ENCODE peak calls at places on chromosome 1, in ten cellular contexts. One of them, this sample, is unnamed.

GRCh38 chr1:175482072-175482451 is 261.3 kb downstream of the TNR start:
- DNase-seq in IMR-90: no peak
- DNase-seq in progenitor cell of endocrine pancreas: no peak
- DNase-seq in GM03348: no peak
- DNase-seq in stimulated activated CD4-positive, alpha-beta T cell treated with anti-CD3 and anti-CD28 coated beads, Interleukin-2, amount 100 ng/mL, for 48 hours: no peak
- DNase-seq in WTC11: no peak
- DNase-seq in astrocyte of the cerebellum: no peak
- DNase-seq in neural crest cell: no peak
- DNase-seq in H7: no peak
- DNase-seq in ascending aorta: no peak
- DNase-seq in this sample: no peak

GRCh38 chr1:116574581-116575291 is 3.9 kb upstream of the CD58 start:
- DNase-seq in ascending aorta: no peak
- DNase-seq in GM03348: peak
- DNase-seq in H7: peak
- DNase-seq in neural crest cell: peak
- DNase-seq in stimulated activated CD4-positive, alpha-beta T cell treated with anti-CD3 and anti-CD28 coated beads, Interleukin-2, amount 100 ng/mL, for 48 hours: peak
- DNase-seq in astrocyte of the cerebellum: peak
- DNase-seq in WTC11: peak
- DNase-seq in progenitor cell of endocrine pancreas: peak
- DNase-seq in IMR-90: peak
- DNase-seq in this sample: no peak

GRCh38 chr1:224357626-224358124 is 996 bp downstream of the CNIH4 start:
- DNase-seq in ascending aorta: no peak
- DNase-seq in astrocyte of the cerebellum: no peak
- DNase-seq in neural crest cell: no peak
- DNase-seq in progenitor cell of endocrine pancreas: no peak
- DNase-seq in stimulated activated CD4-positive, alpha-beta T cell treated with anti-CD3 and anti-CD28 coated beads, Interleukin-2, amount 100 ng/mL, for 48 hours: no peak
- DNase-seq in GM03348: peak
- DNase-seq in H7: peak
- DNase-seq in IMR-90: peak
- DNase-seq in WTC11: no peak
- DNase-seq in this sample: no peak

GRCh38 chr1:7345516-7345915 is 425.6 kb upstream of the VAMP3 start:
- DNase-seq in stimulated activated CD4-positive, alpha-beta T cell treated with anti-CD3 and anti-CD28 coated beads, Interleukin-2, amount 100 ng/mL, for 48 hours: no peak
- DNase-seq in astrocyte of the cerebellum: no peak
- DNase-seq in H7: no peak
- DNase-seq in WTC11: no peak
- DNase-seq in neural crest cell: no peak
- DNase-seq in GM03348: no peak
- DNase-seq in IMR-90: no peak
- DNase-seq in progenitor cell of endocrine pancreas: no peak
- DNase-seq in ascending aorta: no peak
- DNase-seq in this sample: no peak

GRCh38 chr1:220880726-220881506 is 1.7 kb downstream of the HLX start:
- DNase-seq in H7: peak
- DNase-seq in GM03348: peak
- DNase-seq in WTC11: no peak
- DNase-seq in progenitor cell of endocrine pancreas: no peak
- DNase-seq in stimulated activated CD4-positive, alpha-beta T cell treated with anti-CD3 and anti-CD28 coated beads, Interleukin-2, amount 100 ng/mL, for 48 hours: no peak
- DNase-seq in ascending aorta: no peak
- DNase-seq in IMR-90: peak
- DNase-seq in neural crest cell: no peak
- DNase-seq in astrocyte of the cerebellum: peak
- DNase-seq in this sample: no peak

GRCh38 chr1:11690132-11690668 is 1.3 kb upstream of the DRAXIN start:
- DNase-seq in ascending aorta: no peak
- DNase-seq in astrocyte of the cerebellum: no peak
- DNase-seq in progenitor cell of endocrine pancreas: no peak
- DNase-seq in neural crest cell: no peak
- DNase-seq in H7: no peak
- DNase-seq in GM03348: no peak
- DNase-seq in stimulated activated CD4-positive, alpha-beta T cell treated with anti-CD3 and anti-CD28 coated beads, Interleukin-2, amount 100 ng/mL, for 48 hours: no peak
- DNase-seq in WTC11: no peak
- DNase-seq in IMR-90: no peak
- DNase-seq in this sample: no peak

GRCh38 chr1:197955486-197956394 is 38.6 kb downstream of the LHX9 start:
- DNase-seq in progenitor cell of endocrine pancreas: no peak
- DNase-seq in astrocyte of the cerebellum: peak
- DNase-seq in GM03348: peak
- DNase-seq in WTC11: no peak
- DNase-seq in stimulated activated CD4-positive, alpha-beta T cell treated with anti-CD3 and anti-CD28 coated beads, Interleukin-2, amount 100 ng/mL, for 48 hours: no peak
- DNase-seq in H7: no peak
- DNase-seq in IMR-90: peak
- DNase-seq in ascending aorta: no peak
- DNase-seq in neural crest cell: no peak
- DNase-seq in this sample: no peak

GRCh38 chr1:209101106-209101505 is 482.4 kb upstream of the CAMK1G start:
- DNase-seq in progenitor cell of endocrine pancreas: no peak
- DNase-seq in ascending aorta: no peak
- DNase-seq in WTC11: no peak
- DNase-seq in stimulated activated CD4-positive, alpha-beta T cell treated with anti-CD3 and anti-CD28 coated beads, Interleukin-2, amount 100 ng/mL, for 48 hours: no peak
- DNase-seq in GM03348: no peak
- DNase-seq in astrocyte of the cerebellum: no peak
- DNase-seq in IMR-90: no peak
- DNase-seq in neural crest cell: no peak
- DNase-seq in H7: no peak
- DNase-seq in this sample: no peak

GRCh38 chr1:20496241-20496661 is 10.2 kb upstream of the CAMK2N1 start:
- DNase-seq in astrocyte of the cerebellum: peak
- DNase-seq in stimulated activated CD4-positive, alpha-beta T cell treated with anti-CD3 and anti-CD28 coated beads, Interleukin-2, amount 100 ng/mL, for 48 hours: no peak
- DNase-seq in H7: no peak
- DNase-seq in neural crest cell: no peak
- DNase-seq in progenitor cell of endocrine pancreas: no peak
- DNase-seq in WTC11: no peak
- DNase-seq in IMR-90: peak
- DNase-seq in ascending aorta: no peak
- DNase-seq in GM03348: no peak
- DNase-seq in this sample: no peak

GRCh38 chr1:109109906-109110305 is 4.0 kb upstream of the ELAPOR1 start:
- DNase-seq in WTC11: no peak
- DNase-seq in ascending aorta: no peak
- DNase-seq in GM03348: no peak
- DNase-seq in progenitor cell of endocrine pancreas: no peak
- DNase-seq in stimulated activated CD4-positive, alpha-beta T cell treated with anti-CD3 and anti-CD28 coated beads, Interleukin-2, amount 100 ng/mL, for 48 hours: no peak
- DNase-seq in astrocyte of the cerebellum: no peak
- DNase-seq in IMR-90: no peak
- DNase-seq in H7: no peak
- DNase-seq in neural crest cell: no peak
- DNase-seq in this sample: no peak

GRCh38 chr1:186819140-186819539 is 9.6 kb upstream of the PLA2G4A start:
- DNase-seq in IMR-90: peak
- DNase-seq in H7: no peak
- DNase-seq in GM03348: peak
- DNase-seq in stimulated activated CD4-positive, alpha-beta T cell treated with anti-CD3 and anti-CD28 coated beads, Interleukin-2, amount 100 ng/mL, for 48 hours: no peak
- DNase-seq in progenitor cell of endocrine pancreas: no peak
- DNase-seq in ascending aorta: no peak
- DNase-seq in astrocyte of the cerebellum: peak
- DNase-seq in WTC11: no peak
- DNase-seq in neural crest cell: no peak
- DNase-seq in this sample: no peak

GRCh38 chr1:6456800-6457466 is 9.0 kb downstream of the TNFRSF25 start:
- DNase-seq in neural crest cell: no peak
- DNase-seq in stimulated activated CD4-positive, alpha-beta T cell treated with anti-CD3 and anti-CD28 coated beads, Interleukin-2, amount 100 ng/mL, for 48 hours: no peak
- DNase-seq in IMR-90: no peak
- DNase-seq in H7: no peak
- DNase-seq in GM03348: no peak
- DNase-seq in astrocyte of the cerebellum: no peak
- DNase-seq in progenitor cell of endocrine pancreas: no peak
- DNase-seq in WTC11: no peak
- DNase-seq in ascending aorta: no peak
- DNase-seq in this sample: no peak

GRCh38 chr1:224617410-224618361 is 1.6 kb downstream of the CNIH3 start:
- DNase-seq in progenitor cell of endocrine pancreas: no peak
- DNase-seq in neural crest cell: no peak
- DNase-seq in ascending aorta: no peak
- DNase-seq in GM03348: no peak
- DNase-seq in astrocyte of the cerebellum: no peak
- DNase-seq in H7: peak
- DNase-seq in WTC11: peak
- DNase-seq in IMR-90: no peak
- DNase-seq in stimulated activated CD4-positive, alpha-beta T cell treated with anti-CD3 and anti-CD28 coated beads, Interleukin-2, amount 100 ng/mL, for 48 hours: no peak
- DNase-seq in this sample: no peak

GRCh38 chr1:67761730-67762129 is 71.5 kb downstream of the GNG12 start:
- DNase-seq in H7: no peak
- DNase-seq in GM03348: no peak
- DNase-seq in neural crest cell: no peak
- DNase-seq in ascending aorta: no peak
- DNase-seq in progenitor cell of endocrine pancreas: no peak
- DNase-seq in astrocyte of the cerebellum: no peak
- DNase-seq in WTC11: no peak
- DNase-seq in stimulated activated CD4-positive, alpha-beta T cell treated with anti-CD3 and anti-CD28 coated beads, Interleukin-2, amount 100 ng/mL, for 48 hours: no peak
- DNase-seq in IMR-90: no peak
- DNase-seq in this sample: no peak

GRCh38 chr1:115660151-115660550 is 18.4 kb downstream of the VANGL1 start:
- DNase-seq in H7: no peak
- DNase-seq in WTC11: no peak
- DNase-seq in astrocyte of the cerebellum: no peak
- DNase-seq in ascending aorta: no peak
- DNase-seq in progenitor cell of endocrine pancreas: no peak
- DNase-seq in IMR-90: no peak
- DNase-seq in GM03348: no peak
- DNase-seq in neural crest cell: no peak
- DNase-seq in stimulated activated CD4-positive, alpha-beta T cell treated with anti-CD3 and anti-CD28 coated beads, Interleukin-2, amount 100 ng/mL, for 48 hours: no peak
- DNase-seq in this sample: no peak

This sample was measured in iPS DF 6.9.